ENCODE peak calls at places on chromosomes 1 and 21, in six cellular contexts. One of them, this sample, is unnamed.

GRCh38 chr1:109499661-109500536 is 6.0 kb downstream of the CYB561D1 start:
- DNase-seq in NCI-H69: peak; percentile 58
- DNase-seq in D721Med: no peak
- DNase-seq in stimulated activated CD8-positive, alpha-beta memory T cell treated with anti-CD3 and anti-CD28 coated beads, Interleukin-15, amount 100 ng/mL, for 24 hours: no peak
- DNase-seq in pons: peak; percentile 32
- DNase-seq in DMS 273 treated with DMSO at 0.1 percent for 48 hours: peak; percentile 9
- DNase-seq in this sample: peak; percentile 46

GRCh38 chr1:241479294-241479693 is 40.3 kb downstream of the FH start:
- DNase-seq in NCI-H69: no peak
- DNase-seq in D721Med: no peak
- DNase-seq in stimulated activated CD8-positive, alpha-beta memory T cell treated with anti-CD3 and anti-CD28 coated beads, Interleukin-15, amount 100 ng/mL, for 24 hours: no peak
- DNase-seq in pons: no peak
- DNase-seq in DMS 273 treated with DMSO at 0.1 percent for 48 hours: no peak
- DNase-seq in this sample: no peak

GRCh38 chr1:235624751-235625192 is 24.8 kb downstream of the GNG4 start:
- DNase-seq in NCI-H69: no peak
- DNase-seq in D721Med: no peak
- DNase-seq in stimulated activated CD8-positive, alpha-beta memory T cell treated with anti-CD3 and anti-CD28 coated beads, Interleukin-15, amount 100 ng/mL, for 24 hours: no peak
- DNase-seq in pons: peak; percentile 15
- DNase-seq in DMS 273 treated with DMSO at 0.1 percent for 48 hours: no peak
- DNase-seq in this sample: no peak

GRCh38 chr1:67680486-67680885 is 4.5 kb upstream of the GADD45A start:
- DNase-seq in NCI-H69: no peak
- DNase-seq in D721Med: no peak
- DNase-seq in stimulated activated CD8-positive, alpha-beta memory T cell treated with anti-CD3 and anti-CD28 coated beads, Interleukin-15, amount 100 ng/mL, for 24 hours: no peak
- DNase-seq in pons: no peak
- DNase-seq in DMS 273 treated with DMSO at 0.1 percent for 48 hours: no peak
- DNase-seq in this sample: no peak

GRCh38 chr1:177948336-177948972 is 21.4 kb downstream of the SEC16B start:
- DNase-seq in NCI-H69: peak; percentile 69
- DNase-seq in D721Med: no peak
- DNase-seq in stimulated activated CD8-positive, alpha-beta memory T cell treated with anti-CD3 and anti-CD28 coated beads, Interleukin-15, amount 100 ng/mL, for 24 hours: no peak
- DNase-seq in pons: peak; percentile 87
- DNase-seq in DMS 273 treated with DMSO at 0.1 percent for 48 hours: peak; percentile 46
- DNase-seq in this sample: peak; percentile 68

GRCh38 chr21:20698585-20698984 is 299.6 kb upstream of the NCAM2 start:
- DNase-seq in NCI-H69: no peak
- DNase-seq in D721Med: no peak
- DNase-seq in stimulated activated CD8-positive, alpha-beta memory T cell treated with anti-CD3 and anti-CD28 coated beads, Interleukin-15, amount 100 ng/mL, for 24 hours: no peak
- DNase-seq in pons: no peak
- DNase-seq in DMS 273 treated with DMSO at 0.1 percent for 48 hours: no peak
- DNase-seq in this sample: no peak

GRCh38 chr1:110746644-110747259 is 72.0 kb upstream of the KCNA3 start:
- DNase-seq in NCI-H69: no peak
- DNase-seq in D721Med: no peak
- DNase-seq in stimulated activated CD8-positive, alpha-beta memory T cell treated with anti-CD3 and anti-CD28 coated beads, Interleukin-15, amount 100 ng/mL, for 24 hours: no peak
- DNase-seq in pons: no peak
- DNase-seq in DMS 273 treated with DMSO at 0.1 percent for 48 hours: no peak
- DNase-seq in this sample: peak; percentile 68

GRCh38 chr1:211724711-211725196 is 49.3 kb upstream of the NEK2 start:
- DNase-seq in NCI-H69: no peak
- DNase-seq in D721Med: no peak
- DNase-seq in stimulated activated CD8-positive, alpha-beta memory T cell treated with anti-CD3 and anti-CD28 coated beads, Interleukin-15, amount 100 ng/mL, for 24 hours: no peak
- DNase-seq in pons: no peak
- DNase-seq in DMS 273 treated with DMSO at 0.1 percent for 48 hours: no peak
- DNase-seq in this sample: no peak

GRCh38 chr1:50940291-50940690 is 19.8 kb downstream of the FAF1 start:
- DNase-seq in NCI-H69: no peak
- DNase-seq in D721Med: no peak
- DNase-seq in stimulated activated CD8-positive, alpha-beta memory T cell treated with anti-CD3 and anti-CD28 coated beads, Interleukin-15, amount 100 ng/mL, for 24 hours: no peak
- DNase-seq in pons: no peak
- DNase-seq in DMS 273 treated with DMSO at 0.1 percent for 48 hours: no peak
- DNase-seq in this sample: no peak

GRCh38 chr1:10031461-10031860 is 1.3 kb upstream of the UBE4B start:
- DNase-seq in NCI-H69: no peak
- DNase-seq in D721Med: no peak
- DNase-seq in stimulated activated CD8-positive, alpha-beta memory T cell treated with anti-CD3 and anti-CD28 coated beads, Interleukin-15, amount 100 ng/mL, for 24 hours: no peak
- DNase-seq in pons: no peak
- DNase-seq in DMS 273 treated with DMSO at 0.1 percent for 48 hours: no peak
- DNase-seq in this sample: no peak

GRCh38 chr21:35475768-35476167 is 426.7 kb upstream of the RUNX1 start:
- DNase-seq in NCI-H69: no peak
- DNase-seq in D721Med: no peak
- DNase-seq in stimulated activated CD8-positive, alpha-beta memory T cell treated with anti-CD3 and anti-CD28 coated beads, Interleukin-15, amount 100 ng/mL, for 24 hours: no peak
- DNase-seq in pons: peak; percentile 31
- DNase-seq in DMS 273 treated with DMSO at 0.1 percent for 48 hours: no peak
- DNase-seq in this sample: no peak

GRCh38 chr1:227949954-227950734 is 2.4 kb upstream of the WNT9A start:
- DNase-seq in NCI-H69: no peak
- DNase-seq in D721Med: no peak
- DNase-seq in stimulated activated CD8-positive, alpha-beta memory T cell treated with anti-CD3 and anti-CD28 coated beads, Interleukin-15, amount 100 ng/mL, for 24 hours: no peak
- DNase-seq in pons: no peak
- DNase-seq in DMS 273 treated with DMSO at 0.1 percent for 48 hours: no peak
- DNase-seq in this sample: no peak

GRCh38 chr1:189992856-189993255 is 484.8 kb downstream of the BRINP3 start:
- DNase-seq in NCI-H69: no peak
- DNase-seq in D721Med: no peak
- DNase-seq in stimulated activated CD8-positive, alpha-beta memory T cell treated with anti-CD3 and anti-CD28 coated beads, Interleukin-15, amount 100 ng/mL, for 24 hours: no peak
- DNase-seq in pons: no peak
- DNase-seq in DMS 273 treated with DMSO at 0.1 percent for 48 hours: no peak
- DNase-seq in this sample: no peak

GRCh38 chr21:32336711-32337110 is 38.1 kb downstream of the MRAP start:
- DNase-seq in NCI-H69: peak; percentile 33
- DNase-seq in D721Med: no peak
- DNase-seq in stimulated activated CD8-positive, alpha-beta memory T cell treated with anti-CD3 and anti-CD28 coated beads, Interleukin-15, amount 100 ng/mL, for 24 hours: no peak
- DNase-seq in pons: peak; percentile 69
- DNase-seq in DMS 273 treated with DMSO at 0.1 percent for 48 hours: peak; percentile 40
- DNase-seq in this sample: no peak

GRCh38 chr21:46181953-46182547 is 2.2 kb downstream of the SPATC1L start:
- DNase-seq in NCI-H69: no peak
- DNase-seq in D721Med: no peak
- DNase-seq in stimulated activated CD8-positive, alpha-beta memory T cell treated with anti-CD3 and anti-CD28 coated beads, Interleukin-15, amount 100 ng/mL, for 24 hours: no peak
- DNase-seq in pons: no peak
- DNase-seq in DMS 273 treated with DMSO at 0.1 percent for 48 hours: no peak
- DNase-seq in this sample: no peak